ENCODE peak calls at places on chromosomes 4 and X, in nine cellular contexts. A, T, Z, U, S, R, P, H and D are unnamed samples. For H3K4me1, the result is how much of the 10 kb centered on the place peaks cover.

GRCh38 chr4:142316913-142317312 is 529.2 kb downstream of the INPP4B start:
- DNase-seq in S (no peak), P (no peak), U (no peak), A (no peak), H (no peak), Z (no peak), T (no peak), R (no peak), D (no peak)

GRCh38 chrX:13939741-13940597 is 89.7 kb downstream of the GEMIN8 start:
- DNase-seq in R (no peak), S (no peak), T (no peak), U (no peak), H (no peak), A (no peak), Z (no peak), P (peak), D (no peak)

GRCh38 chr4:184699941-184700340 is 34.0 kb downstream of the CENPU start:
- DNase-seq in Z (no peak), H (no peak), S (peak), P (no peak), U (no peak), A (no peak), T (no peak), R (no peak), D (no peak)

GRCh38 chr4:132593717-132594400 is 555.2 kb upstream of the PCDH10 start:
- DNase-seq in H (no peak), Z (no peak), P (no peak), S (no peak), A (no peak), T (no peak), R (no peak), U (no peak), D (no peak)

GRCh38 chr4:54228563-54229501 is at the start of gene PDGFRA:
- DNase-seq in P (peak), H (peak), R (peak), U (no peak), A (peak), Z (no peak), S (peak), T (peak), D (peak)

GRCh38 chr4:4422856-4423485 is 36.1 kb downstream of the NSG1 start:
- DNase-seq in H (no peak), T (no peak), P (no peak), U (no peak), Z (no peak), R (no peak), A (no peak), S (no peak), D (no peak)

GRCh38 chrX:38336538-38337240 is 9.4 kb upstream of the RPGR start:
- DNase-seq in H (peak), U (no peak), A (no peak), R (no peak), P (no peak), Z (no peak), S (no peak), T (no peak), D (no peak)

GRCh38 chrX:15299945-15300851 is 15.2 kb downstream of the ASB11 start:
- DNase-seq in H (no peak), U (no peak), T (no peak), Z (no peak), R (peak), P (peak), A (no peak), S (peak), D (no peak)

GRCh38 chr4:78650106-78651021 is 98.8 kb downstream of the ANXA3 start:
- DNase-seq in U (no peak), S (peak), P (no peak), Z (no peak), A (no peak), R (peak), H (no peak), T (no peak), D (no peak)

GRCh38 chr4:81215219-81215892 is at the start of gene PRKG2:
- DNase-seq in U (peak), H (peak), P (peak), R (peak), S (no peak), T (no peak), Z (no peak), A (no peak), D (no peak)

GRCh38 chr4:25312496-25313193 is at the start of gene ZCCHC4:
- DNase-seq in R (peak), U (peak), H (peak), T (peak), A (peak), P (peak), Z (peak), S (peak), D (peak)

GRCh38 chr4:6106156-6106555 is 87.9 kb upstream of the C4orf50 start:
- DNase-seq in S (no peak), Z (no peak), P (no peak), T (no peak), H (no peak), A (no peak), R (no peak), U (no peak), D (no peak)

GRCh38 chr4:14669418-14669817 is 332.9 kb upstream of the CPEB2 start:
- DNase-seq in S (no peak), H (no peak), T (no peak), Z (no peak), P (peak), U (no peak), R (no peak), A (no peak), D (no peak)

GRCh38 chrX:73289039-73289438 is 74.4 kb upstream of the NAP1L2 start:
- DNase-seq in U (no peak), T (no peak), Z (no peak), P (peak), S (no peak), A (no peak), R (no peak), H (no peak), D (no peak)

GRCh38 chr4:105474110-105474518 is 252 bp upstream of the PPA2 start:
- DNase-seq in S (peak), P (no peak), H (peak), U (peak), Z (peak), T (peak), R (peak), A (peak), D (peak)

GRCh38 chrX:46485897-46486296 is 59.3 kb downstream of the ZNF674 start:
- DNase-seq in A (no peak), U (no peak), S (no peak), R (no peak), Z (no peak), P (peak), T (no peak), H (no peak), D (no peak)

GRCh38 chr4:69995526-69996016 is at the start of gene STATH:
- DNase-seq in Z (no peak), A (no peak), U (no peak), T (no peak), S (no peak), R (peak), P (no peak), H (no peak), D (no peak)

GRCh38 chrX:44456685-44457084 is 86.0 kb downstream of the FUNDC1 start:
- DNase-seq in P (no peak), R (no peak), T (no peak), S (no peak), H (no peak), U (no peak), Z (no peak), A (no peak), D (no peak)

GRCh38 chrX:132401935-132402334 is 86.9 kb downstream of the MBNL3 start:
- DNase-seq in A (no peak), U (no peak), S (peak), Z (no peak), H (no peak), R (no peak), P (no peak), T (no peak), D (no peak)

GRCh38 chrX:15146515-15146914 is 123.4 kb downstream of the ASB9 start:
- DNase-seq in A (no peak), H (peak), R (peak), S (no peak), U (peak), T (no peak), P (peak), Z (no peak), D (no peak)

GRCh38 chr4:21645776-21646175 is 302.8 kb downstream of the KCNIP4 start:
- DNase-seq in Z (no peak), A (no peak), P (no peak), H (no peak), U (no peak), S (no peak), T (no peak), R (no peak), D (no peak)

GRCh38 chr4:121217385-121217784 is 53.3 kb upstream of the TNIP3 start:
- DNase-seq in U (no peak), T (no peak), A (no peak), P (no peak), R (peak), Z (no peak), S (peak), H (no peak), D (no peak)

GRCh38 chrX:125205084-125205917 is 114.4 kb upstream of the TEX13C start:
- DNase-seq in A (peak), U (peak), S (no peak), R (peak), Z (no peak), T (peak), P (peak), H (peak), D (no peak)

GRCh38 chr4:3283916-3284315 is 8.9 kb upstream of the RGS12 start:
- DNase-seq in T (no peak), Z (peak), P (no peak), A (no peak), S (no peak), U (no peak), R (no peak), H (no peak), D (peak)

DNA sequence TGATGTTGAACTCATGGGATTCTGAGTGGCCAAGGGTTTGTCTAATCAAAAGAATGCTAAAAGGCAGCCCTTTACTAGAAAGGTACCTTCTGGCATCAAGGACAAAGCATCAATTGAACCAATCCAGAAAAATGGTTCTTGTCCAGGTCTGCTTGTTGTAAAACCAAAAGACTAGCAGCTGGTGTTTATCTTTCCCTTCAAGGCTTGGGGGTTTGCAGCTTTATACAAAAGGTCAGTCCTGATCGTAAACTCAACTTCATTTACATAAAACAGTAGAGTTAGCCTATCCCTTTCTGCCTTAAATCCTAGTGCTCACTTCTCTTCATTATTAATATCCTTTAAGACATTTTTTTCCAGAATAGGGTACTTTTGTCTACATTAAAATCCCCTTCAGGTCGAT is 411.4 kb downstream of the FAT4 start:
- DNase-seq in H (no peak), A (no peak), P (no peak), U (no peak), S (no peak), R (no peak), T (no peak), Z (no peak), D (no peak)
- TF ChIP-seq CTCF in H (no peak), A (no peak), P (no peak), U (no peak), S (no peak), R (no peak), T (no peak), Z (no peak), D (no peak)

GRCh38 chr4:8210631-8211030 is 11.5 kb downstream of the SH3TC1 start:
- DNase-seq in H (no peak), U (no peak), R (no peak), A (peak), T (no peak), P (no peak), Z (no peak), S (no peak), D (no peak)
- H3K4me1 ChIP-seq in H (under half), U (under half), R (under half), A (under half), T (under half), P (under half), Z (under half), S (under half), D (under half)

GRCh38 chr4:108636246-108636645 is 14.2 kb upstream of the OSTC start:
- DNase-seq in T (no peak), H (no peak), A (no peak), S (no peak), R (no peak), U (no peak), Z (no peak), P (no peak), D (no peak)

GRCh38 chr4:108635070-108635655 is 14.8 kb downstream of the RPL34 start:
- DNase-seq in Z (no peak), P (no peak), U (no peak), S (no peak), A (no peak), R (no peak), T (no peak), H (no peak), D (no peak)

DNA sequence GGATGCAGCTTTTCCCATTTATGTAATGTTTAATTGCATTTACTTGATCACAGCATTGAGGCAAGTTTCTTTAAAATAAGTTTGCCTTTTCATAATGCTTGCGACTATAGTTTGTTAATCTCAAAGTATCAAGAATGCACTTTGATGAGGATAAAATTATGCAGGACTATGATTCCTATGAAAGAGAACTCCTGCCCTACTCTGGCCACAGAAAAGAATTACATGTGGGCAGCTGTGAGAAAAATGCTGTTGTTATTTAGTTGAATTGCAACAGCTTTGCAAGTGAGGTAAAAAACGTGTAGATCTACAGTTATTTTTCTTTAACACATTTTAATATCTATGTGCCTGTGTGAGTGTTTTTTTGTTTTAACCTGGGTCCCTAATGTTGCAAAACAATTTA is 12.5 kb upstream of the OSTC start:
- DNase-seq in U (no peak), Z (no peak), A (no peak), H (no peak), S (no peak), P (no peak), T (no peak), R (peak), D (no peak)
- TF ChIP-seq CTCF in U (no peak), Z (no peak), A (no peak), H (no peak), S (peak), P (peak), T (no peak), R (peak), D (no peak)

GRCh38 chr4:77158487-77158861 is 1.5 kb downstream of the CCNG2 start:
- DNase-seq in H (no peak), A (no peak), R (no peak), S (no peak), U (no peak), Z (no peak), P (no peak), T (no peak), D (peak)

GRCh38 chr4:77156533-77156911 is 485 bp upstream of the CCNG2 start:
- DNase-seq in R (peak), S (peak), Z (peak), A (peak), U (peak), H (peak), T (peak), P (peak), D (peak)

GRCh38 chr4:77155631-77156345 is 1.2 kb upstream of the CCNG2 start:
- DNase-seq in R (no peak), P (no peak), Z (no peak), H (no peak), U (no peak), A (no peak), S (no peak), T (no peak), D (no peak)

GRCh38 chr4:77157859-77158486 is 966 bp downstream of the CCNG2 start:
- DNase-seq in T (peak), R (peak), U (peak), H (peak), A (peak), P (peak), S (peak), Z (peak), D (peak)

DNA sequence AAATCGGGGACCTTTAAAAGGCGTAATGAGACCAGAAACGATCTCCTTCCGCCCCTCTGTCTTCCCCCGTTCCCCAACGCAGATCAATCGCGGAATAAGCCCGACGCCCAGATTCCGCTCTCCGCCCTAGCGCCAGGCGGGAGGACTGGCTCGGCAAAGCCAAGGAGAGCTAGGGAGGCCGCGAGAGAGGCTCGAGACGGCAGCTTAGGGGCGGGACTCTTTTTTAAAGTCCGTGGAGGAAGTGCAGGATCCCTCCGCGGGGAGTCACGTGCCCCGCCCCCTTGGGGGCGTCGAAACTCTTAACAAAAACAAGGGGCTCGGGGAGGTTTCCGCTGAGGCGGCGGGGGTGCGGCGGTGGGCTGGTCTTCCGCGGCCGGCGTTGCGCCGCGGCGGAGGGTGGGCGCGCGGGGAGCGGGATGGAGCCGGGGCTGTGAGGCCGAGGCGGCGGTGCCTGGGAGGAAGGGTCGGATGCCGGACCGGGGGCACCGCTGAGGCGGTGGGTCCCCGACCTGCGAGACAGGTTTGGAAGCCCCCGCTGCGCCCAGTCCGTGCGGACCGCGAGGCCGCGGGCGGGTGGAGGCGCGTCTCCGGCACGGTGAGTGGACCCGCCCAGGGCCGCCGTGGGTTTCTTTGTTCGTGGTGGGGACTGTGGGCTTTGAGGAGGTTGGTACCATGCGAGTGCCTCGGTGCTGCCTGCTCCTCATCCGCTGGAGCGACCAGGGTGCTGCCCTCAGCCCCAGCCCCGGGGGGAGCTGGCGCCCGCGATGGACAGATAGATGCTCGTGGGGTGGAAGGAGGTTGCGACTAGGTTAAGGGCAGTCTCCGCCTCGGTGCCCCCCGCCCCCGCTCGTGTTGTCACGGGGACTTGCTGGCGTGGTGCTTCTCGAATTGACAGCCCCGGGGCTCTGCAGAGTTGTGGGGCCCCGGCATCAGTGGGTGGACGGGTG is at the start of gene CCNG2:
- DNase-seq in R (peak), U (peak), T (peak), S (peak), H (peak), Z (peak), A (peak), P (peak), D (peak)
- H3K4me1 ChIP-seq in R (under half), U (under half), T (under half), S (under half), H (under half), Z (under half), A (under half), P (half or more), D (under half)

DNA sequence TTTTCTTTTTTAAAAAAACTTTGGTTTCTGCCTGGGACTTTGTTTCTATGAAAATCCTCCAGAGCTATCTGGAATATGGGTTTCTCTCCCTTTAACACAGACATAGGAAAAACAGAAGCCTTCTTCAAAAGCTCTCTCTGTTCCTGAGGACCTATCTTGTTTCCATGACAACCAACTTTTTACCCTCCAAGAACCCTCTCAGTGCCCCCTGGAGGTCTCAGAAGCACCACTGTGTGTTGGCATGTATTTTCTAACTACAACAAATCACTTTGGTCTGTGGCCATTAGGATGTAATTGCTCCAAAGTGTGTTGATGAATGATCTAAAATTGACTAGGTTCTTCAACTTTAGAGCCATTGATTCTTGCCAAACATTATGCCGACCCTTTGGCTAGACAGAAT is 1331.6 kb downstream of the ADGRL3 start:
- DNase-seq in A (no peak), H (no peak), Z (no peak), P (peak), S (no peak), U (no peak), R (no peak), T (no peak), D (no peak)
- TF ChIP-seq CTCF in A (no peak), H (no peak), Z (no peak), P (peak), S (no peak), U (no peak), R (no peak), T (no peak), D (no peak)

GRCh38 chr4:7811536-7812190 is 128.0 kb downstream of the AFAP1 start:
- DNase-seq in Z (no peak), S (peak), A (peak), P (peak), T (peak), U (peak), R (peak), H (peak), D (peak)
- H3K4me1 ChIP-seq in Z (under half), S (under half), A (under half), P (under half), T (under half), U (under half), R (under half), H (under half), D (under half)

GRCh38 chr4:169115897-169116254 is 105.8 kb upstream of the CBR4 start:
- DNase-seq in T (no peak), H (peak), R (peak), S (peak), Z (no peak), U (peak), P (no peak), A (no peak), D (no peak)

GRCh38 chr4:169114341-169114974 is 104.4 kb upstream of the CBR4 start:
- DNase-seq in P (no peak), R (no peak), A (no peak), Z (no peak), T (no peak), S (no peak), H (no peak), U (no peak), D (no peak)

GRCh38 chr4:169116270-169116901 is 106.3 kb upstream of the CBR4 start:
- DNase-seq in S (peak), Z (no peak), R (peak), U (peak), H (no peak), A (no peak), T (no peak), P (no peak), D (no peak)

GRCh38 chr4:169117591-169118081 is 107.6 kb upstream of the CBR4 start:
- DNase-seq in S (peak), Z (no peak), R (peak), U (no peak), H (no peak), T (no peak), P (no peak), A (no peak), D (no peak)

DNA sequence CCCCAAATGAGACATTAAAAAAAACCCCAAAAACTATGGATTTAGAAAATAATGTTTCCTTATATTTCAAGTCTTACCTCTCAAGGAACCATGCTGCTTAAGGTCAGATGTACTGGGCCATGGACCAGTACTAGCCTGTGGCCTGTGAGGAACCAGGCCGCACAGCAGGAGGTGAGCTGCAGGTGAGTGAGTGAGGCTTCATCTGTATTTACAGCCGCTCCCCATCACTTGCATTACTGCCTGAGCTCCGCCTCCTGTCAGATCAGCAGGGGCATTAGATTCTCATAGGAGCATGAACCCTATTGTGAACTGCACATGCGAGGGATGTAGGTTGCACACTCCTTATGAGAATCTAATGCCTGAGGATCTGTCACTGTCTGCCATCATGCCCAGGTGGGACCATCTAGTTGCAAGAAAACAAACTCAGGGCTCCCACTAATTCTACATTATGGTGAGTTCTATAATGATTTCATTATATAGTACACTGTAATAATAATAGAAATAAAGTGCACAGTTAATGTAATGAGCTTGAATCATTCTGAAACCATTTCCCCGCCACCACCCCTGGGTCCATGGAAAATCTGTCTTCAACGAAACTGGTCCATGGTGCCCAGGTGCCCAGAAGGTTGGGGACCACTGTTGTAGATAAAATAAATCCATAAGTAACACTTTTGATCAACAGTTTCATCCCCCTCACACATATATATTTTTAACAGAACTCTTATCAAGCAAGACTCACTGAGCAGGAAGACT is 105.3 kb upstream of the CBR4 start:
- DNase-seq in U (no peak), P (no peak), S (no peak), H (peak), Z (no peak), T (no peak), A (no peak), R (no peak), D (no peak)
- TF ChIP-seq CTCF in U (no peak), P (no peak), S (no peak), H (no peak), Z (no peak), T (no peak), A (no peak), R (no peak), D (no peak)